ENCODE peak calls at places on chromosomes 4 and X, in seven cellular contexts. One of them, this sample, is unnamed.

GRCh38 chrX:154317391-154318000 is 21.9 kb downstream of the TKTL1 start:
- DNase-seq in suprapubic skin: no peak
- DNase-seq in SK-N-SH: peak
- DNase-seq in stomach: no peak
- DNase-seq in vagina: no peak
- DNase-seq in sigmoid colon: no peak
- DNase-seq in HL-60: no peak
- DNase-seq in this sample: no peak

GRCh38 chr4:125397226-125397625 is 82.5 kb downstream of the FAT4 start:
- DNase-seq in sigmoid colon: no peak
- DNase-seq in HL-60: no peak
- DNase-seq in stomach: no peak
- DNase-seq in vagina: no peak
- DNase-seq in suprapubic skin: no peak
- DNase-seq in SK-N-SH: no peak
- DNase-seq in this sample: no peak

GRCh38 chr4:110854021-110854678 is 231.3 kb upstream of the PITX2 start:
- DNase-seq in suprapubic skin: no peak
- DNase-seq in SK-N-SH: no peak
- DNase-seq in vagina: no peak
- DNase-seq in stomach: no peak
- DNase-seq in HL-60: no peak
- DNase-seq in sigmoid colon: no peak
- DNase-seq in this sample: no peak

GRCh38 chr4:76235915-76236314 is 15.6 kb upstream of the FAM47E start:
- DNase-seq in SK-N-SH: no peak
- DNase-seq in HL-60: no peak
- DNase-seq in sigmoid colon: no peak
- DNase-seq in stomach: no peak
- DNase-seq in suprapubic skin: no peak
- DNase-seq in vagina: no peak
- DNase-seq in this sample: no peak

GRCh38 chr4:110154586-110154985 is 43.8 kb downstream of the ELOVL6 start:
- DNase-seq in stomach: no peak
- DNase-seq in suprapubic skin: no peak
- DNase-seq in sigmoid colon: no peak
- DNase-seq in SK-N-SH: no peak
- DNase-seq in HL-60: no peak
- DNase-seq in vagina: no peak
- DNase-seq in this sample: no peak

GRCh38 chr4:71689822-71690221 is 94.1 kb downstream of the GC start:
- DNase-seq in suprapubic skin: no peak
- DNase-seq in sigmoid colon: no peak
- DNase-seq in stomach: no peak
- DNase-seq in vagina: no peak
- DNase-seq in SK-N-SH: no peak
- DNase-seq in HL-60: no peak
- DNase-seq in this sample: no peak

GRCh38 chr4:67674098-67674497 is 26.9 kb downstream of the UBA6 start:
- DNase-seq in sigmoid colon: no peak
- DNase-seq in HL-60: no peak
- DNase-seq in stomach: no peak
- DNase-seq in SK-N-SH: no peak
- DNase-seq in vagina: no peak
- DNase-seq in suprapubic skin: no peak
- DNase-seq in this sample: no peak

GRCh38 chr4:77578145-77578544 is 27.5 kb upstream of the CXCL13 start:
- DNase-seq in suprapubic skin: no peak
- DNase-seq in sigmoid colon: no peak
- DNase-seq in vagina: no peak
- DNase-seq in stomach: no peak
- DNase-seq in SK-N-SH: no peak
- DNase-seq in HL-60: no peak
- DNase-seq in this sample: no peak

DNA sequence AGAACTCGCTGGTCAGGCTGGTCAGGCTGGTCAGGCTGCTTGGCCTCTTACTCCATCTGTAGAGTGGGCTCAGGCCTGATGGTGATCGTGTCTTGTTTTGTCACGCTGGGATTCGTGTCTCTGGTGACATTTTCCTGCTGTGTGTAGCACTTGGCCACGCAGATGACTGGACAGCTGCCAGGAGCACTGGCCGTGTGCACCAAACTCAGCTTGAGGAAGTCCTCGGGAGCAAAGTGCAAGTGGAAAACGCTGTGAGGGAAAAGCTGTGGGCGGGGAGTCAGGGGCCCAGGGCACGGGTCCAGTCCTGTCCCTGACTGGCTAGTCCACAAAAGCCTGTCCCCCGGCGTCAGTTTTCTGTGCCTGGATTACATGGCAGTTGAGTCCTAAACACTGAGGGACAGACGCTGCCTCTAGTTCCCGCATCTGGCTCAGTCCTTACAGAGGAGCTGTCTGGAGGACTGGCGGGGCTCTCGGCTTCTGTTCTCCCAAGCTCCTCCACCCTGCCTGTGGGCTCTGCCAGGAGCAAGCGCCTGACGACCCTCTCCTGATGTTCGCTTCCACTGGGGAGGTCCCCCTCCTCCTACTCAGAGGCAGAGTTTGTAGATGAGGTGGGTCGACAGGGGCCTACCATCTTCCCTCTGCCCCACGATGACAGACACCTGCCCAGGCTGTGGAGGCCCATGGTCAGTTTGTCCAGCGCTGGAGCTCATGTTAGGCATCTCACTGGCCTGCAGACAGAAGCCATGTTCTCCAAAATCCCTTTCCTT is 35.9 kb upstream of the GRPEL1 start:
- DNase-seq in HL-60: no peak
- DNase-seq in vagina: no peak
- DNase-seq in sigmoid colon: peak
- DNase-seq in stomach: peak
- DNase-seq in SK-N-SH: peak
- DNase-seq in suprapubic skin: peak
- DNase-seq in this sample: no peak
- TF ChIP-seq POLR2AphosphoS5 in HL-60: no peak
- TF ChIP-seq POLR2AphosphoS5 in vagina: no peak
- TF ChIP-seq POLR2AphosphoS5 in sigmoid colon: no peak
- TF ChIP-seq POLR2AphosphoS5 in stomach: no peak
- TF ChIP-seq POLR2AphosphoS5 in SK-N-SH: no peak
- TF ChIP-seq POLR2AphosphoS5 in suprapubic skin: no peak
- TF ChIP-seq POLR2AphosphoS5 in this sample: no peak

GRCh38 chr4:40514409-40515025 is 115.1 kb downstream of the RBM47 start:
- DNase-seq in HL-60: no peak
- DNase-seq in stomach: peak
- DNase-seq in vagina: no peak
- DNase-seq in suprapubic skin: no peak
- DNase-seq in SK-N-SH: no peak
- DNase-seq in sigmoid colon: no peak
- DNase-seq in this sample: no peak

GRCh38 chr4:40515398-40516293 is 114.0 kb downstream of the RBM47 start:
- DNase-seq in suprapubic skin: no peak
- DNase-seq in sigmoid colon: no peak
- DNase-seq in stomach: peak
- DNase-seq in vagina: no peak
- DNase-seq in SK-N-SH: no peak
- DNase-seq in HL-60: no peak
- DNase-seq in this sample: no peak

GRCh38 chr4:40507977-40508376 is 121.7 kb downstream of the RBM47 start:
- DNase-seq in sigmoid colon: no peak
- DNase-seq in HL-60: no peak
- DNase-seq in suprapubic skin: no peak
- DNase-seq in SK-N-SH: peak
- DNase-seq in vagina: no peak
- DNase-seq in stomach: no peak
- DNase-seq in this sample: no peak

GRCh38 chr4:40515037-40515397 is 114.6 kb downstream of the RBM47 start:
- DNase-seq in vagina: no peak
- DNase-seq in sigmoid colon: no peak
- DNase-seq in HL-60: no peak
- DNase-seq in stomach: peak
- DNase-seq in SK-N-SH: no peak
- DNase-seq in suprapubic skin: no peak
- DNase-seq in this sample: no peak

GRCh38 chr4:40511017-40511614 is 118.5 kb downstream of the RBM47 start:
- DNase-seq in sigmoid colon: no peak
- DNase-seq in SK-N-SH: no peak
- DNase-seq in suprapubic skin: no peak
- DNase-seq in stomach: peak
- DNase-seq in vagina: no peak
- DNase-seq in HL-60: no peak
- DNase-seq in this sample: no peak
- TF ChIP-seq POLR2AphosphoS5 in sigmoid colon: no peak
- TF ChIP-seq POLR2AphosphoS5 in SK-N-SH: no peak
- TF ChIP-seq POLR2AphosphoS5 in suprapubic skin: no peak
- TF ChIP-seq POLR2AphosphoS5 in stomach: peak
- TF ChIP-seq POLR2AphosphoS5 in vagina: no peak
- TF ChIP-seq POLR2AphosphoS5 in HL-60: no peak
- TF ChIP-seq POLR2AphosphoS5 in this sample: no peak

GRCh38 chrX:12791253-12792228 is at the start of gene PRPS2:
- DNase-seq in sigmoid colon: peak
- DNase-seq in SK-N-SH: peak
- DNase-seq in vagina: no peak
- DNase-seq in HL-60: peak
- DNase-seq in suprapubic skin: peak
- DNase-seq in stomach: peak
- DNase-seq in this sample: no peak
- TF ChIP-seq POLR2AphosphoS5 in sigmoid colon: peak
- TF ChIP-seq POLR2AphosphoS5 in SK-N-SH: no peak
- TF ChIP-seq POLR2AphosphoS5 in vagina: peak
- TF ChIP-seq POLR2AphosphoS5 in HL-60: peak
- TF ChIP-seq POLR2AphosphoS5 in suprapubic skin: no peak
- TF ChIP-seq POLR2AphosphoS5 in stomach: peak
- TF ChIP-seq POLR2AphosphoS5 in this sample: no peak

GRCh38 chr4:184448828-184449227 is 25.5 kb downstream of the IRF2 start:
- DNase-seq in stomach: no peak
- DNase-seq in HL-60: peak
- DNase-seq in suprapubic skin: no peak
- DNase-seq in vagina: no peak
- DNase-seq in sigmoid colon: peak
- DNase-seq in SK-N-SH: no peak
- DNase-seq in this sample: no peak
- TF ChIP-seq POLR2AphosphoS5 in stomach: no peak
- TF ChIP-seq POLR2AphosphoS5 in HL-60: no peak
- TF ChIP-seq POLR2AphosphoS5 in suprapubic skin: no peak
- TF ChIP-seq POLR2AphosphoS5 in vagina: no peak
- TF ChIP-seq POLR2AphosphoS5 in sigmoid colon: no peak
- TF ChIP-seq POLR2AphosphoS5 in SK-N-SH: no peak
- TF ChIP-seq POLR2AphosphoS5 in this sample: no peak

GRCh38 chrX:103330601-103331397 is 760 bp downstream of the TCEAL7 start:
- DNase-seq in vagina: no peak
- DNase-seq in stomach: no peak
- DNase-seq in SK-N-SH: peak
- DNase-seq in suprapubic skin: no peak
- DNase-seq in HL-60: no peak
- DNase-seq in sigmoid colon: peak
- DNase-seq in this sample: no peak

GRCh38 chrX:103329991-103330390 is at the start of gene TCEAL7:
- DNase-seq in vagina: no peak
- DNase-seq in SK-N-SH: peak
- DNase-seq in HL-60: no peak
- DNase-seq in suprapubic skin: no peak
- DNase-seq in stomach: no peak
- DNase-seq in sigmoid colon: peak
- DNase-seq in this sample: no peak
- TF ChIP-seq POLR2AphosphoS5 in vagina: peak
- TF ChIP-seq POLR2AphosphoS5 in SK-N-SH: peak
- TF ChIP-seq POLR2AphosphoS5 in HL-60: no peak
- TF ChIP-seq POLR2AphosphoS5 in suprapubic skin: no peak
- TF ChIP-seq POLR2AphosphoS5 in stomach: no peak
- TF ChIP-seq POLR2AphosphoS5 in sigmoid colon: peak
- TF ChIP-seq POLR2AphosphoS5 in this sample: no peak

DNA sequence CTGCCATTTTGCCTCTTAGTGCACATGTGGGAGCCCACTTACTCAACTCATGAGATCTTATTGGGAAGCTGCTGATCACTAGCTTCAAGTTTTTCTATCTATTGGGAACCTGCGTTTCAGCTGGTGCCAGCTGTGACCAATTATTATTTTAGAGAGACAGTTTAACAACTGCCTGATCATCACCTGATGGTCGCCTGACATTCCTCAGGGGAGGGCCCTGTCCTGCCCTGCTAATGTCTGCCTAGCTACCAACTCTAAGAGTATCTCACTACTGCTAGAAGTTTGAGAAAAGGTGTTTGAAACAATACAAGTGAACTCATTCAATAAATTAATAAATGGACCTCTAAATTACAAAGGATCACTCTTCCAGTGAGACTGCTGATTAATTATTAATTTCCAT is 95.5 kb downstream of the PCDH7 start:
- DNase-seq in sigmoid colon: no peak
- DNase-seq in SK-N-SH: no peak
- DNase-seq in stomach: no peak
- DNase-seq in HL-60: no peak
- DNase-seq in suprapubic skin: no peak
- DNase-seq in vagina: no peak
- DNase-seq in this sample: no peak
- TF ChIP-seq POLR2AphosphoS5 in sigmoid colon: no peak
- TF ChIP-seq POLR2AphosphoS5 in SK-N-SH: no peak
- TF ChIP-seq POLR2AphosphoS5 in stomach: no peak
- TF ChIP-seq POLR2AphosphoS5 in HL-60: no peak
- TF ChIP-seq POLR2AphosphoS5 in suprapubic skin: no peak
- TF ChIP-seq POLR2AphosphoS5 in vagina: no peak
- TF ChIP-seq POLR2AphosphoS5 in this sample: no peak

DNA sequence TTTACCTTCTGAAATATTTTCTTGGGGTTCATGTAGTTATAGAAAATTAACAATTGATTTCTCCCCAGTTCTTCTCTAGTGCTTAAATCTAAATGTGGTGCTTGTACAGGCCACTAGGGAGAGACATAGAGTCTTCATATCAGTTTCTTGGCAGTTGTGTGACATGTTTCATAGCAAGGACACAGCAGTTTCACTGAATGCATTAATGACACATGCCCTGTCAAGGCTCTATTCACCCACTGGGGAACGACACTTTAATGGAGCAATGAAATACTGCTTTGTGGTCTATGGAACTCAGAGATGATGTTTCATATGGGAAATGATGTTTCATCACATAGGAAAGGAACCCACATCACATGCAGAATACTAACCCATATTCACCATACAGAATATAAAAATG is 2.8 kb downstream of the VEGFC start:
- DNase-seq in HL-60: no peak
- DNase-seq in suprapubic skin: no peak
- DNase-seq in stomach: no peak
- DNase-seq in SK-N-SH: peak
- DNase-seq in sigmoid colon: no peak
- DNase-seq in vagina: no peak
- DNase-seq in this sample: no peak
- TF ChIP-seq POLR2AphosphoS5 in HL-60: no peak
- TF ChIP-seq POLR2AphosphoS5 in suprapubic skin: no peak
- TF ChIP-seq POLR2AphosphoS5 in stomach: no peak
- TF ChIP-seq POLR2AphosphoS5 in SK-N-SH: peak
- TF ChIP-seq POLR2AphosphoS5 in sigmoid colon: no peak
- TF ChIP-seq POLR2AphosphoS5 in vagina: no peak
- TF ChIP-seq POLR2AphosphoS5 in this sample: no peak